ENCODE peak calls at places on chromosome 1, in six cellular contexts. L, S, X, O, D and K are unnamed samples.
A peak's percentile ranks its signal among the peaks of the same experiment; 100 is the strongest.

GRCh38 chr1:174968750-174969244 is 30.9 kb upstream of the CACYBP start:
- DNase-seq in X (peak; percentile 23), D (no peak), S (peak; percentile 84), O (peak; percentile 85), L (no peak), K (no peak)

GRCh38 chr1:160670701-160671100 is 23.9 kb upstream of the SLAMF1 start:
- DNase-seq in O (no peak), S (no peak), X (no peak), D (no peak), L (no peak), K (no peak)

GRCh38 chr1:67059331-67059730 is 5.4 kb upstream of the SLC35D1 start:
- DNase-seq in L (no peak), O (no peak), X (no peak), D (no peak), S (peak; percentile 38), K (no peak)

GRCh38 chr1:216723274-216723780 is at the start of gene ESRRG:
- DNase-seq in O (no peak), D (no peak), X (no peak), L (peak; percentile 70), S (peak; percentile 60), K (peak; percentile 14)

GRCh38 chr1:39061951-39062350 is 35.8 kb downstream of the NDUFS5 start:
- DNase-seq in X (no peak), L (no peak), S (no peak), D (no peak), O (no peak), K (no peak)

GRCh38 chr1:23149110-23149509 is 19.5 kb downstream of the LUZP1 start:
- DNase-seq in X (no peak), S (peak; percentile 64), O (no peak), L (no peak), D (no peak), K (no peak)

GRCh38 chr1:66050123-66050522 is 257.4 kb downstream of the PDE4B start:
- DNase-seq in S (no peak), O (no peak), D (no peak), X (no peak), L (no peak), K (no peak)

GRCh38 chr1:246785536-246786111 is 61.4 kb downstream of the SCCPDH start:
- DNase-seq in X (no peak), D (peak; percentile 33), O (no peak), S (no peak), L (no peak), K (no peak)

GRCh38 chr1:116981521-116982037 is 20.0 kb upstream of the CD101 start:
- DNase-seq in L (no peak), S (no peak), O (no peak), X (no peak), D (no peak), K (no peak)

GRCh38 chr1:211920141-211920572 is 89.6 kb upstream of the LPGAT1 start:
- DNase-seq in D (no peak), O (peak; percentile 43), X (no peak), S (peak; percentile 25), L (peak; percentile 65), K (no peak)

GRCh38 chr1:8317647-8318360 is at the start of gene SLC45A1:
- DNase-seq in X (peak; percentile 88), D (no peak), L (peak; percentile 79), O (no peak), S (peak; percentile 61), K (peak; percentile 86)

GRCh38 chr1:244839656-244840055 is 4.2 kb downstream of the COX20 start:
- DNase-seq in X (no peak), O (no peak), D (no peak), L (no peak), S (no peak), K (no peak)